ENCODE peak calls at places on chromosome 10, in nine cellular contexts. One of them, this sample, is unnamed.

GRCh38 chr10:130806426-130806825 is 505.1 kb downstream of the TCERG1L start:
- DNase-seq in GM13976: peak
- DNase-seq in NCI-H748 treated with DMSO at 0.1 percent for 48 hours: no peak
- DNase-seq in putamen: no peak
- DNase-seq in M059J: no peak
- DNase-seq in nephron progenitor cell: no peak
- DNase-seq in naive B cell: no peak
- DNase-seq in stimulated activated CD4-positive, alpha-beta T cell treated with anti-CD3 and anti-CD28 coated beads, Interleukin-2, amount 100 ng/mL, for 48 hours: no peak
- DNase-seq in activated naive CD4-positive, alpha-beta T cell: no peak
- DNase-seq in this sample: no peak

GRCh38 chr10:113680172-113681111 is 730 bp downstream of the CASP7 start:
- DNase-seq in NCI-H748 treated with DMSO at 0.1 percent for 48 hours: no peak
- DNase-seq in activated naive CD4-positive, alpha-beta T cell: peak
- DNase-seq in putamen: no peak
- DNase-seq in GM13976: peak
- DNase-seq in stimulated activated CD4-positive, alpha-beta T cell treated with anti-CD3 and anti-CD28 coated beads, Interleukin-2, amount 100 ng/mL, for 48 hours: peak
- DNase-seq in M059J: peak
- DNase-seq in naive B cell: peak
- DNase-seq in nephron progenitor cell: peak
- DNase-seq in this sample: no peak

GRCh38 chr10:51602326-51602725 is 97.1 kb downstream of the CSTF2T start:
- DNase-seq in GM13976: no peak
- DNase-seq in naive B cell: no peak
- DNase-seq in M059J: peak
- DNase-seq in activated naive CD4-positive, alpha-beta T cell: no peak
- DNase-seq in stimulated activated CD4-positive, alpha-beta T cell treated with anti-CD3 and anti-CD28 coated beads, Interleukin-2, amount 100 ng/mL, for 48 hours: no peak
- DNase-seq in NCI-H748 treated with DMSO at 0.1 percent for 48 hours: no peak
- DNase-seq in putamen: no peak
- DNase-seq in nephron progenitor cell: no peak
- DNase-seq in this sample: no peak

GRCh38 chr10:38027992-38028391 is 17.5 kb downstream of the ZNF33A start:
- DNase-seq in putamen: no peak
- DNase-seq in GM13976: no peak
- DNase-seq in nephron progenitor cell: no peak
- DNase-seq in M059J: peak
- DNase-seq in naive B cell: no peak
- DNase-seq in NCI-H748 treated with DMSO at 0.1 percent for 48 hours: no peak
- DNase-seq in stimulated activated CD4-positive, alpha-beta T cell treated with anti-CD3 and anti-CD28 coated beads, Interleukin-2, amount 100 ng/mL, for 48 hours: no peak
- DNase-seq in activated naive CD4-positive, alpha-beta T cell: no peak
- DNase-seq in this sample: no peak

GRCh38 chr10:23403278-23403677 is 35.6 kb upstream of the OTUD1 start:
- DNase-seq in M059J: no peak
- DNase-seq in putamen: no peak
- DNase-seq in NCI-H748 treated with DMSO at 0.1 percent for 48 hours: no peak
- DNase-seq in nephron progenitor cell: no peak
- DNase-seq in GM13976: no peak
- DNase-seq in stimulated activated CD4-positive, alpha-beta T cell treated with anti-CD3 and anti-CD28 coated beads, Interleukin-2, amount 100 ng/mL, for 48 hours: no peak
- DNase-seq in naive B cell: no peak
- DNase-seq in activated naive CD4-positive, alpha-beta T cell: no peak
- DNase-seq in this sample: no peak

GRCh38 chr10:64080071-64080470 is 558.9 kb downstream of the REEP3 start:
- DNase-seq in putamen: no peak
- DNase-seq in activated naive CD4-positive, alpha-beta T cell: no peak
- DNase-seq in stimulated activated CD4-positive, alpha-beta T cell treated with anti-CD3 and anti-CD28 coated beads, Interleukin-2, amount 100 ng/mL, for 48 hours: no peak
- DNase-seq in M059J: no peak
- DNase-seq in NCI-H748 treated with DMSO at 0.1 percent for 48 hours: no peak
- DNase-seq in naive B cell: no peak
- DNase-seq in nephron progenitor cell: no peak
- DNase-seq in GM13976: no peak
- DNase-seq in this sample: no peak

GRCh38 chr10:33460461-33461294 is 126.2 kb upstream of the NRP1 start:
- DNase-seq in activated naive CD4-positive, alpha-beta T cell: no peak
- DNase-seq in naive B cell: no peak
- DNase-seq in putamen: peak
- DNase-seq in stimulated activated CD4-positive, alpha-beta T cell treated with anti-CD3 and anti-CD28 coated beads, Interleukin-2, amount 100 ng/mL, for 48 hours: no peak
- DNase-seq in M059J: peak
- DNase-seq in NCI-H748 treated with DMSO at 0.1 percent for 48 hours: no peak
- DNase-seq in GM13976: no peak
- DNase-seq in nephron progenitor cell: no peak
- DNase-seq in this sample: no peak

GRCh38 chr10:767211-767610 is 77.7 kb upstream of the DIP2C start:
- DNase-seq in activated naive CD4-positive, alpha-beta T cell: no peak
- DNase-seq in NCI-H748 treated with DMSO at 0.1 percent for 48 hours: no peak
- DNase-seq in M059J: no peak
- DNase-seq in GM13976: no peak
- DNase-seq in nephron progenitor cell: no peak
- DNase-seq in stimulated activated CD4-positive, alpha-beta T cell treated with anti-CD3 and anti-CD28 coated beads, Interleukin-2, amount 100 ng/mL, for 48 hours: no peak
- DNase-seq in putamen: no peak
- DNase-seq in naive B cell: no peak
- DNase-seq in this sample: no peak

GRCh38 chr10:22557321-22557720 is 157.1 kb downstream of the PIP4K2A start:
- DNase-seq in NCI-H748 treated with DMSO at 0.1 percent for 48 hours: no peak
- DNase-seq in stimulated activated CD4-positive, alpha-beta T cell treated with anti-CD3 and anti-CD28 coated beads, Interleukin-2, amount 100 ng/mL, for 48 hours: no peak
- DNase-seq in naive B cell: no peak
- DNase-seq in putamen: no peak
- DNase-seq in activated naive CD4-positive, alpha-beta T cell: no peak
- DNase-seq in GM13976: no peak
- DNase-seq in nephron progenitor cell: no peak
- DNase-seq in M059J: no peak
- DNase-seq in this sample: no peak

GRCh38 chr10:112953760-112954159 is 3.7 kb downstream of the TCF7L2 start:
- DNase-seq in M059J: no peak
- DNase-seq in naive B cell: no peak
- DNase-seq in nephron progenitor cell: no peak
- DNase-seq in GM13976: no peak
- DNase-seq in activated naive CD4-positive, alpha-beta T cell: no peak
- DNase-seq in NCI-H748 treated with DMSO at 0.1 percent for 48 hours: no peak
- DNase-seq in putamen: no peak
- DNase-seq in stimulated activated CD4-positive, alpha-beta T cell treated with anti-CD3 and anti-CD28 coated beads, Interleukin-2, amount 100 ng/mL, for 48 hours: no peak
- DNase-seq in this sample: no peak

GRCh38 chr10:124279882-124280281 is 138.8 kb downstream of the OAT start:
- DNase-seq in NCI-H748 treated with DMSO at 0.1 percent for 48 hours: no peak
- DNase-seq in nephron progenitor cell: no peak
- DNase-seq in GM13976: no peak
- DNase-seq in M059J: no peak
- DNase-seq in naive B cell: no peak
- DNase-seq in putamen: no peak
- DNase-seq in stimulated activated CD4-positive, alpha-beta T cell treated with anti-CD3 and anti-CD28 coated beads, Interleukin-2, amount 100 ng/mL, for 48 hours: no peak
- DNase-seq in activated naive CD4-positive, alpha-beta T cell: no peak
- DNase-seq in this sample: no peak

GRCh38 chr10:30583778-30584415 is 45.7 kb downstream of the LYZL2 start:
- DNase-seq in naive B cell: no peak
- DNase-seq in NCI-H748 treated with DMSO at 0.1 percent for 48 hours: no peak
- DNase-seq in activated naive CD4-positive, alpha-beta T cell: no peak
- DNase-seq in nephron progenitor cell: peak
- DNase-seq in putamen: peak
- DNase-seq in M059J: peak
- DNase-seq in GM13976: peak
- DNase-seq in stimulated activated CD4-positive, alpha-beta T cell treated with anti-CD3 and anti-CD28 coated beads, Interleukin-2, amount 100 ng/mL, for 48 hours: no peak
- DNase-seq in this sample: peak

This sample was measured in endothelial cell.